ENCODE peak calls at places on chromosomes 6 and 20, in five cellular contexts. O is neural progenitor cell, X is endodermal cell, Y is kidney, V is tibial nerve. U is an unnamed sample. For H3K4me1, the result is how much of the 10 kb centered on the place peaks cover.

GRCh38 chr20:52016022-52016421 is 175.6 kb downstream of the ZFP64 start:
- DNase-seq in O (no peak), X (no peak), Y (no peak), V (no peak), U (no peak)

GRCh38 chr6:20644667-20645370 is 110.6 kb downstream of the CDKAL1 start:
- DNase-seq in O (no peak), X (no peak), Y (no peak), V (no peak), U (no peak)

GRCh38 chr6:53347250-53347920 is 1.4 kb downstream of the ELOVL5 start:
- DNase-seq in O (no peak), X (no peak), Y (no peak), V (no peak), U (no peak)

GRCh38 chr6:153947817-153948447 is 91.1 kb upstream of the OPRM1 start:
- DNase-seq in O (peak), X (peak), Y (no peak), V (peak), U (no peak)

GRCh38 chr20:37319120-37319717 is 26.7 kb upstream of the SRC start:
- DNase-seq in O (peak), X (peak), Y (no peak), V (no peak), U (no peak)

GRCh38 chr6:150006961-150007464 is 18.3 kb downstream of the RAET1L start:
- DNase-seq in O (peak), X (peak), Y (no peak), V (no peak), U (no peak)

GRCh38 chr6:9292975-9293374 is 857.6 kb upstream of the SLC35B3 start:
- DNase-seq in O (no peak), X (no peak), Y (no peak), V (no peak), U (no peak)

GRCh38 chr6:117870477-117871243 is 36.4 kb upstream of the SLC35F1 start:
- DNase-seq in O (no peak), X (no peak), Y (no peak), V (no peak), U (no peak)

GRCh38 chr6:39884696-39885095 is 49.6 kb downstream of the MOCS1 start:
- DNase-seq in O (no peak), X (no peak), Y (no peak), V (no peak), U (no peak)

GRCh38 chr6:124772733-124773319 is 189.4 kb upstream of the RNF217 start:
- DNase-seq in O (no peak), X (no peak), Y (no peak), V (no peak), U (no peak)

GRCh38 chr20:24738058-24738775 is 210.9 kb upstream of the CST7 start:
- DNase-seq in O (no peak), X (no peak), Y (no peak), V (peak), U (no peak)

GRCh38 chr20:43409041-43409913 is 48.4 kb upstream of the SRSF6 start:
- DNase-seq in O (peak), X (peak), Y (no peak), V (no peak), U (no peak)

GRCh38 chr6:140586426-140587061 is 1212.1 kb upstream of the CITED2 start:
- DNase-seq in O (no peak), X (no peak), Y (no peak), V (no peak), U (no peak)

GRCh38 chr6:15423286-15423957 is 177.6 kb downstream of the JARID2 start:
- DNase-seq in O (no peak), X (peak), Y (no peak), V (no peak), U (no peak)
- H3K4me1 ChIP-seq in O (under half), X (under half), Y (under half), V (under half), U (half or more)

GRCh38 chr20:40683221-40683893 is 5.7 kb downstream of the MAFB start:
- DNase-seq in O (peak), X (peak), Y (peak), V (no peak), U (no peak)
- H3K4me3 ChIP-seq in O (peak), X (peak), Y (no peak), V (peak), U (peak)

DNA sequence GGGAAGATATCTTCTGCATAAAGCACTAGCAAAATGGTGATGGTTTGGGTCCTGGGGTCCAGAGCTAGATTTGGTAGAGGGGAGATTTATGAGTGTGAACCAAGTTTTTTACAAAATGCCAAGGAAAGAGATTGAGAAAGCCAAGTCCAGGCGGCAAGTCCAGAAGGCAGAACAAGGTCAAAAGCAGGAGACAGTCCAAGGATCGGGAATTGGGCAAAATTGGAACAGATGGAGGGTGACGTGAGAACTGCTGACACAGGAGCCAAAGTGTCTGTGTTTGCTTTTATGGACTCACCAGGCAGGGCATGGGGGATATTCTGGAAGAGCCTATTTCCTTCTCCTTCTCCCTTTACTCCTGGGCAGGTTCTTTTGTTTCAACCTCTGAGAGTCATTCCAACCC is 4.1 kb downstream of the NHLRC1 start:
- DNase-seq in O (no peak), X (no peak), Y (no peak), V (no peak), U (no peak)
- H3K27ac ChIP-seq in O (no peak), X (no peak), Y (no peak), V (no peak), U (no peak)

DNA sequence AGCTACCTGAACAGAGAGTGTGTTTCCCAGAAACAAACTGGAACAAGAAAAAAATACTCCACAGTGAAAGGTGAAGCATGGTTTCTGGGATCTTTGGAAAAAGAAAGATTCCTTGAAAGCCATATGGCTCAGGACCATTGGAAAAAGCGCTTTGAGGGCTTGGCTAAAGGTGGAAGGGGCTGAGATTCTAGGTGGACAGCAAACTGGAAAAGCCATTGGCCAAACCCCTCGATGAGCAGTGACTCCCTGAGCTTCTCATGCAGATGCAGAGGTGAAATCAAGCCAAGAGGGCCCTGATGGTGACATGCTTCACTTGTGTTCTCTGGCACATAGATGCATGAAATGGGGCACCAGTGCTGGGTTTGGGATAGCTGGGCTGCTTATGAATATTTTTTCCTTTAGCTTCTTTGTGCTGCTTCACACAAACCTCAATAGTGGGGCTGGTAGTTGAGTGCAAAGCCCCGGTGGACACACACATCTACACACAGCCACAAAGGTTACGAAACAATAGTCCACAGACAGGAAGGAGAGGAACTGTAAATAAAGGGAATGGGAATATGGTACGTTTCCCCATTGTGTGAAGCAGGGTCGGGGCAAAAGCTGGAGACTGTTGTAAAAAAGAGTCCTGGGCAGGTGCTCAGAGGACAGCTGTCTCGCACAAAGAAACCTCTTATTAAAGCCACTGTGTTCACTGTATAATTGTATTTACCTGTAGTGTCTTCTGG is 117.8 kb downstream of the FOXA2 start:
- DNase-seq in O (no peak), X (no peak), Y (no peak), V (no peak), U (no peak)
- H3K4me1 ChIP-seq in O (under half), X (under half), Y (under half), V (under half), U (under half)

GRCh38 chr20:61437280-61438206 is 185.5 kb downstream of the CDH4 start:
- DNase-seq in O (peak), X (peak), Y (peak), V (no peak), U (no peak)
- H3K4me3 ChIP-seq in O (peak), X (peak), Y (no peak), V (no peak), U (no peak)

GRCh38 chr6:13413466-13413862 is 73.9 kb downstream of the GFOD1 start:
- DNase-seq in O (no peak), X (no peak), Y (no peak), V (peak), U (no peak)

GRCh38 chr6:13417431-13417830 is 70.0 kb downstream of the GFOD1 start:
- DNase-seq in O (no peak), X (no peak), Y (no peak), V (no peak), U (no peak)

GRCh38 chr6:13413906-13414555 is 73.4 kb downstream of the GFOD1 start:
- DNase-seq in O (peak), X (no peak), Y (no peak), V (no peak), U (no peak)

GRCh38 chr6:13412639-13413465 is 74.5 kb downstream of the GFOD1 start:
- DNase-seq in O (peak), X (no peak), Y (no peak), V (no peak), U (no peak)

DNA sequence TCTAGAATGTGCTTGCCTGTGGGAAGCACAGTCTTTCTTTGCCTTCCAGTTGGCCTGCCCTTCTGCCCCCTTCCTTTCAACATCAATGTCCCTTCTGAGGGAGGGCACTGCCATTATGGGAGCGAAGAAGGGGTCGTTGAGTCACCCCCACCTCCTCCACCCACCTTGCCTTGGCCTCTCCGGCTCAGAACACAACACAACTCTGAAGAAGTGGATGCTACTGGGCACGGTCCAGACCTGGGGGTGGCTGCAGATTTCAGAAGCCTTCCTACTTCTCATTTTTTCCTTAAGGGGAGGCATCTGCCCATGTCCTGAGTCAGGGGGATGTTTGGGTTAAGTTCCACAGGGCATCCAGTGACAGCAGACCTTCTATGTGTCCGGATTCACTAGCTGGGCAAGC is 72.1 kb downstream of the GFOD1 start:
- DNase-seq in O (no peak), X (no peak), Y (no peak), V (no peak), U (no peak)
- H3K27ac ChIP-seq in O (no peak), X (no peak), Y (no peak), V (no peak), U (no peak)

GRCh38 chr6:5638666-5639065 is 368.1 kb downstream of the NRN1 start:
- DNase-seq in O (no peak), X (no peak), Y (no peak), V (no peak), U (no peak)

GRCh38 chr6:5634525-5634924 is 372.2 kb downstream of the NRN1 start:
- DNase-seq in O (no peak), X (no peak), Y (no peak), V (no peak), U (no peak)

GRCh38 chr6:5632348-5632935 is 371.1 kb downstream of the FARS2 start:
- DNase-seq in O (no peak), X (no peak), Y (no peak), V (no peak), U (no peak)

GRCh38 chr6:5637714-5638113 is 369.0 kb downstream of the NRN1 start:
- DNase-seq in O (no peak), X (no peak), Y (no peak), V (no peak), U (no peak)

DNA sequence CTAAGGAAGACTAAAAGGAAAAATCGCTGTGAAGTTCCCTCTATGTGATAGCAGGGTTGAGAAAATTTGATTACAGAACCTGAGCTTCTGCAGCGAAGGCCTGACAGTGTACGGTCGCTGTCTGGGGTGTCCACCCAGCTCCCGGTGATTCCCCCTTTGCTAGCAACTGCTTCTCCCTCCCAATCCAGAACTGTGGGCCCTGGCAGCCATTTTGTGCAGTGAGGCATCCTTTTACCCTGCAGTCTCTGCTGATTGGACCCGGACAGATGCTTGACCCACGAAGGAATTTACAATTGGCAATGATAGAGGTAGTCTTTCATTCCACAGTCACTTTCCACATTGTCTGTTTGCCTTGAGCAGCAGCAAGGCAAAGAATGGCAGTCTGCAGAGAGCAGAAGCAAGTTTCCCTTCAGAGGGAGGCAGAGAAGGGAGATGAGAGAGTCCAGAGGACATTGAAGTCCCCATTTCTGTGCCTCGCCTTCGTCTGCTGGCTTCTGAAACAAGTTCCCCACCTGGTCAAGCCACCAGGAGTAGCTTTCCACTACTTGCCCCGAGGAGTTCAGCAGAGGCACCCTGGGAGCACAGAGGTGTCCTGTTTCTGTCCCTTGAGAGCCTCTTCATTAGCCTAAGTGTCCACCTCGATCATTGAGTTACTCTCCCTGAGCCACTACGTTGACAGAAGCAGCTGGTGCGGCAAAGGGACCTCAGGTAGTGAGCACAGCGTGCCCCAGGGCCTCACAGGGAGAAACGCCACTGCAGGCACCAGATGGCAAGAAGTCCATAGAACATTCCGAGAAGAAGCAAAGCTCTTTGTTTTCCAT is 370.3 kb downstream of the NRN1 start:
- DNase-seq in O (no peak), X (peak), Y (no peak), V (no peak), U (no peak)
- H3K4me1 ChIP-seq in O (under half), X (under half), Y (under half), V (under half), U (under half)